ENCODE peak calls at places on chromosome 20, in five cellular contexts. One of them, this sample, is unnamed. For H3F3A, the result is how much of the 10 kb centered on the place peaks cover.

GRCh38 chr20:2799688-2800589 is 488 bp downstream of the CPXM1 start:
- DNase-seq in GM23248: peak
- DNase-seq in PC-9: no peak
- DNase-seq in PC-3: no peak
- DNase-seq in neural progenitor cell: peak
- DNase-seq in this sample: no peak

GRCh38 chr20:4563534-4563933 is 158.2 kb upstream of the PRND start:
- DNase-seq in GM23248: peak
- DNase-seq in neural progenitor cell: peak
- DNase-seq in PC-3: peak
- DNase-seq in PC-9: peak
- DNase-seq in this sample: peak

GRCh38 chr20:58173930-58174707 is 54.3 kb downstream of the ANKRD60 start:
- DNase-seq in neural progenitor cell: no peak
- DNase-seq in PC-9: no peak
- DNase-seq in GM23248: peak
- DNase-seq in PC-3: no peak
- DNase-seq in this sample: no peak

GRCh38 chr20:51926670-51927305 is 124.5 kb upstream of the SALL4 start:
- DNase-seq in GM23248: no peak
- DNase-seq in neural progenitor cell: no peak
- DNase-seq in PC-9: no peak
- DNase-seq in PC-3: peak
- DNase-seq in this sample: no peak

GRCh38 chr20:22381812-22382416 is 202.5 kb downstream of the FOXA2 start:
- DNase-seq in neural progenitor cell: no peak
- DNase-seq in PC-9: no peak
- DNase-seq in PC-3: no peak
- DNase-seq in GM23248: no peak
- DNase-seq in this sample: no peak

GRCh38 chr20:34705383-34706021 is 1.4 kb downstream of the TP53INP2 start:
- DNase-seq in neural progenitor cell: no peak
- DNase-seq in GM23248: peak
- DNase-seq in PC-9: peak
- DNase-seq in PC-3: peak
- DNase-seq in this sample: no peak

GRCh38 chr20:20360464-20360863 is 7.4 kb upstream of the INSM1 start:
- DNase-seq in GM23248: peak
- DNase-seq in PC-3: peak
- DNase-seq in PC-9: peak
- DNase-seq in neural progenitor cell: peak
- DNase-seq in this sample: peak

GRCh38 chr20:57792386-57793095 is 82.7 kb upstream of the PMEPA1 start:
- DNase-seq in GM23248: peak
- DNase-seq in PC-3: peak
- DNase-seq in PC-9: no peak
- DNase-seq in neural progenitor cell: no peak
- DNase-seq in this sample: no peak

GRCh38 chr20:53794529-53795115 is 201.0 kb upstream of the ZNF217 start:
- DNase-seq in PC-3: no peak
- DNase-seq in PC-9: no peak
- DNase-seq in GM23248: peak
- DNase-seq in neural progenitor cell: no peak
- DNase-seq in this sample: no peak

GRCh38 chr20:53797085-53797484 is 203.4 kb upstream of the ZNF217 start:
- DNase-seq in GM23248: no peak
- DNase-seq in PC-9: no peak
- DNase-seq in neural progenitor cell: no peak
- DNase-seq in PC-3: no peak
- DNase-seq in this sample: no peak

GRCh38 chr20:53795170-53795569 is 201.5 kb upstream of the ZNF217 start:
- DNase-seq in PC-9: no peak
- DNase-seq in GM23248: peak
- DNase-seq in PC-3: peak
- DNase-seq in neural progenitor cell: no peak
- DNase-seq in this sample: no peak

GRCh38 chr20:53792946-53793536 is 199.4 kb upstream of the ZNF217 start:
- DNase-seq in GM23248: no peak
- DNase-seq in PC-3: no peak
- DNase-seq in PC-9: no peak
- DNase-seq in neural progenitor cell: no peak
- DNase-seq in this sample: no peak

GRCh38 chr20:53793783-53794383 is 200.2 kb upstream of the ZNF217 start:
- DNase-seq in neural progenitor cell: no peak
- DNase-seq in GM23248: no peak
- DNase-seq in PC-9: no peak
- DNase-seq in PC-3: no peak
- DNase-seq in this sample: no peak
- H3F3A ChIP-seq in neural progenitor cell: under half
- H3F3A ChIP-seq in GM23248: under half
- H3F3A ChIP-seq in PC-9: under half
- H3F3A ChIP-seq in PC-3: under half
- H3F3A ChIP-seq in this sample: under half

GRCh38 chr20:38146156-38146555 is 18.9 kb downstream of the TGM2 start:
- DNase-seq in neural progenitor cell: no peak
- DNase-seq in PC-3: no peak
- DNase-seq in GM23248: no peak
- DNase-seq in PC-9: no peak
- DNase-seq in this sample: no peak
- H3F3A ChIP-seq in neural progenitor cell: under half
- H3F3A ChIP-seq in PC-3: under half
- H3F3A ChIP-seq in GM23248: under half
- H3F3A ChIP-seq in PC-9: half or more
- H3F3A ChIP-seq in this sample: under half

DNA sequence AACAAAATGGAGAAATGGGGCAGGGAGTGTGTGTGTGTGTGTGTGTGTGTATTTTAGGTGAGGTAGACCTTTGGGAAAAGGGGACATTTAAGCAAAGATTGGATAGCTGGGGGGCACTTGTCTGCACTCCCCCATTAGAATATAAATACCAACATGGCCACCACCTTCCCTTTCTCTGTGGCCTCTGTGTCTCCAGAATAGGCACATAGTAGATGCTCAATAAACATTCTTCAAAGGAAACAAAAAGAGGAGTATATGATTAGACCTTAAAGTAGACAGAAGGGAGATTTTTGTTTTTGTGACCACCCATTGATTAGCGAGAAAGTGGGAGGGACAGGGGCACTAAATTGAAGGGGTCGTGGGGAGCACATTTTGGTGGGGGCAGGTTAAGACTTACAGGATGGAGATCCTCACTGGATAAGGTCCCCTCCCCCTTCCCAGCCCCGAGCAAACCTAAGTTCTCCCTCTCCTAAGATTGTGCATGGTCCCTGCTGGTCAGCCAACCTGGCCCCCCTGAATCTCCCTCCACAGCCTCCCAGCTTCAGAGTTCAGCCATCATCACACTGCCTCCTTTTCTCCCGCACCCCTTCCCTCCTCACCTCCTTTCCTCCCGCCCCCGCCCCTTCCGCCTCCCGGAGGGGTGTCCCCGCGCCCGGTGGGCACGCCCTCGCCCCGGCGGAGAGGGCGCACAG is 514 bp upstream of the TSHZ2 start:
- DNase-seq in PC-3: no peak
- DNase-seq in neural progenitor cell: no peak
- DNase-seq in PC-9: no peak
- DNase-seq in GM23248: no peak
- DNase-seq in this sample: no peak
- H3F3A ChIP-seq in PC-3: under half
- H3F3A ChIP-seq in neural progenitor cell: under half
- H3F3A ChIP-seq in PC-9: under half
- H3F3A ChIP-seq in GM23248: under half
- H3F3A ChIP-seq in this sample: under half

DNA sequence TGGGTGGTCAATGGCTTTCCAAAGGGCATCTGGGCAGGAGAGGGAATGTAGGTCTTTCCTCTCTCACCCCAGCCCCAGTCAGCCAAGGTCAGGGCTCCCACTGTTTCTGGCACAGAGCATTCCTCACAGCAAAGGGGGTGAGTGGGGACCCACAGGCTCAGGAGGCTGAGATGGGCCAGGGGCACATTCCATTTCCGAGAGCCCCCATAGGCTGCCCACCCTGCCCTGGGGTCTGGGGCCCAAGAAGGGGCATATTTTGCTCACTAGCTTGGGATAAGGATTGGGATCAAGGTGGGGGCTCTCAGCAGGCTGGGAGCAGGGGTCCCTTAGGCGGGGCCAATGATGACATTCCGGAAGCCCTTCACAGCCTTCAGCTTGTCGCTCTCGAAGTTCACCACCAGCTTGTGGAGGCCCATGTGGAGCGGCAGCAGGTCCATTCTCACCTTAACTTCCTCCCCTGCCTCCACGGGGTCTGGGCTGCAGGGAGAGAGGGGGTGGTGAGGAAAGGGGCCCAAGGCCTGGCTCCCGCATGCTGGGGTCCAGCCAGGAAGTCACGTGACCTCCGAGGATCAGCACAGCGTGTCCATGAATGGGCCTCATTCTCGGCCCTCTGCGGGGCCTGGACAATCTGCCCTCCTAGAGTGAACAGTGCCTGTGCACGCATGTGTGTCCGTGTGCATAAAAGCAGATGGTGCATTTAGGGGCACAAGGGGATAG is 35.0 kb downstream of the TGM2 start:
- DNase-seq in GM23248: no peak
- DNase-seq in PC-3: no peak
- DNase-seq in neural progenitor cell: no peak
- DNase-seq in PC-9: no peak
- DNase-seq in this sample: no peak
- H3F3A ChIP-seq in GM23248: under half
- H3F3A ChIP-seq in PC-3: under half
- H3F3A ChIP-seq in neural progenitor cell: under half
- H3F3A ChIP-seq in PC-9: half or more
- H3F3A ChIP-seq in this sample: under half

DNA sequence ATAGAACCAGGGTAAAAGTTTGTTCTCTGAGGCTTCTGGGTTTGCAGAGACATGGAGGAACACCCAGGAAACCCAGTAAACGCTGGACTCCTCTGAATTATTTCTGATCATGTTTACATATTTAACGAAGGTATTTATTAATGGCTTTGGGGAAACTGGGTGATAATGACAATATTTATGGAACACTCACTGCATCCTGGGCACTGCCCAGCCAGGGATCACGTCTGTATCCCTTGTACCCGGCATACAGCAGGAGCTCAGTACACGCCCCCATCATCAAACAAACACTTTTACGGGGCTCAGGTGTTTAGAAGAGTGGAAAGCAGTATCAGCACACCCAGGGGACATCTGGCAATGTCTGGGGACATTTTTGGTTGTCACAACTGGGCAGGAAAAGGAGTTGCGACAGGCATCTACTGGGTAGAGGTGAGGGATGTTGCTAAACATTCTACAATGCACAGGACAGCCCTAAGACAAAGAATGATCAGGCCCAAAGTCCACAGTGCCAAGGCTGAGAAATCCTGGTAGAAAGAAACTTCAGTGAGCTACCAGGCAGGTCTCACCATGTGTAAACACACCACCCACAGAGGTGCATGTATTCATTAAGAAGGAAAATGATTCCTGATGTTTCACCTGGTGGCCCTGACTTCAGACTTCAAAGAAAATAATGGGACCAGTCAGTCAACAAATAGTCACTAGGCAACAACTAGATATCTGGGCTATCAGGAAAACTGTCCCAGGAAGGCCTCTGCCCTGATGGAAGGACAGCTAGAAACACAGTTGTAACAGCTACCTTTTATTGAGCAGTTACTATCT is 35.3 kb downstream of the ZMYND8 start:
- DNase-seq in PC-9: peak
- DNase-seq in neural progenitor cell: no peak
- DNase-seq in PC-3: peak
- DNase-seq in GM23248: no peak
- DNase-seq in this sample: no peak
- H3F3A ChIP-seq in PC-9: half or more
- H3F3A ChIP-seq in neural progenitor cell: half or more
- H3F3A ChIP-seq in PC-3: under half
- H3F3A ChIP-seq in GM23248: under half
- H3F3A ChIP-seq in this sample: under half

GRCh38 chr20:13121840-13122515 is 99.1 kb upstream of the ISM1 start:
- DNase-seq in GM23248: no peak
- DNase-seq in neural progenitor cell: no peak
- DNase-seq in PC-3: no peak
- DNase-seq in PC-9: no peak
- DNase-seq in this sample: no peak

GRCh38 chr20:13118676-13119075 is 102.4 kb upstream of the ISM1 start:
- DNase-seq in neural progenitor cell: no peak
- DNase-seq in PC-9: no peak
- DNase-seq in GM23248: no peak
- DNase-seq in PC-3: no peak
- DNase-seq in this sample: no peak

GRCh38 chr20:13113731-13114130 is 105.0 kb downstream of the SPTLC3 start:
- DNase-seq in PC-3: no peak
- DNase-seq in neural progenitor cell: no peak
- DNase-seq in GM23248: peak
- DNase-seq in PC-9: no peak
- DNase-seq in this sample: no peak

GRCh38 chr20:13117200-13117599 is 103.9 kb upstream of the ISM1 start:
- DNase-seq in PC-3: no peak
- DNase-seq in neural progenitor cell: no peak
- DNase-seq in GM23248: no peak
- DNase-seq in PC-9: no peak
- DNase-seq in this sample: no peak

DNA sequence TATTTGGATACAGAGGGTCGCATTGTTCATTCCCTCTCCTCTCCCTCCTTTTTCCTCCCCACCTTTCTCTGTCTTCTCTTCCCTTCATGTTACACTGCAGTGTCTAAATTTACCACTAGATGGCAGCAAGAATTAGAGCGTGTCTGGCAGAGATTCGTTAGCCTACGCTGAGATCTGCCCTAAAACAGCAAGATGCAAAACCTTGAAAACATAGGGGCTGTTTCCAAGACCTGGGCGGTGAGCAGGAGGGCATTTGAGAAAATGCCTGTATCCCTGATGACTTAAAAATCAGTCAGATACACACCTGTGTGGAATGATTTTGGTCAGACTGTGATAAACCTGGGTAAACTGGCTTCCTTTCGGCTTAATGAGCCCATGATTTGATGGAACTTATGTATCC is 101.5 kb upstream of the ISM1 start:
- DNase-seq in PC-3: peak
- DNase-seq in GM23248: peak
- DNase-seq in PC-9: peak
- DNase-seq in neural progenitor cell: peak
- DNase-seq in this sample: peak
- H3F3A ChIP-seq in PC-3: under half
- H3F3A ChIP-seq in GM23248: under half
- H3F3A ChIP-seq in PC-9: under half
- H3F3A ChIP-seq in neural progenitor cell: under half
- H3F3A ChIP-seq in this sample: under half

DNA sequence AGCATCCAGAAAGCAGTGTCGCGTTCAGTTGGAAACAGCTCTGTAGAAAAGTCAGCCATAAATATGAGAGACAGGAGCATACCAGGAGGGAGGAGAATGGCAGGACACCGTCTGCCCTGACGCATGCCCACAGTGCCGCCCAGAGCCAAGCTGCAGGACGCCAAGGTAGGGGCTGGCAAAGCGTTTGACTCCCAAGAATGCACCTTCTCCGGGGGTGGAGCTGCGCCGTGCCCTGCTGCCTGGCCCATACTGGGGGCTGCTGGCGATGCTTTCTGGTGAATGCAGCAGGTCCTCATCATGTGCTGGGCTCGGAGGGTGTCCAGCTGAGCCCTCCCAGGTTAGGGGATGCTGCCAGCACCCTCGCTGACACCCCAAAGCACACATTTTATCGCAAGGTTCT is 349.8 kb downstream of the CDH4 start:
- DNase-seq in GM23248: no peak
- DNase-seq in PC-9: no peak
- DNase-seq in PC-3: no peak
- DNase-seq in neural progenitor cell: no peak
- DNase-seq in this sample: no peak
- H3F3A ChIP-seq in GM23248: under half
- H3F3A ChIP-seq in PC-9: under half
- H3F3A ChIP-seq in PC-3: under half
- H3F3A ChIP-seq in neural progenitor cell: under half
- H3F3A ChIP-seq in this sample: under half

GRCh38 chr20:44583179-44583578 is 800 bp downstream of the PKIG start:
- DNase-seq in PC-9: no peak
- DNase-seq in GM23248: peak
- DNase-seq in PC-3: no peak
- DNase-seq in neural progenitor cell: no peak
- DNase-seq in this sample: no peak
- H3F3A ChIP-seq in PC-9: under half
- H3F3A ChIP-seq in GM23248: under half
- H3F3A ChIP-seq in PC-3: under half
- H3F3A ChIP-seq in neural progenitor cell: under half
- H3F3A ChIP-seq in this sample: under half